ENCODE peak calls at places on chromosomes 16 and 17, in nine cellular contexts. R, M, E, Q, N, P, W, S and J are unnamed samples.

GRCh38 chr16:48317614-48318013 is 67.6 kb downstream of the SIAH1 start:
- DNase-seq in M (no peak), S (peak; percentile 17), P (no peak), E (peak; percentile 87), Q (no peak), N (no peak), W (peak; percentile 75), R (no peak), J (no peak)

GRCh38 chr16:80899804-80900592 is 95.6 kb upstream of the CDYL2 start:
- DNase-seq in Q (peak; percentile 41), R (no peak), N (peak; percentile 82), P (peak; percentile 84), M (no peak), E (peak; percentile 93), S (peak; percentile 48), W (peak; percentile 94), J (peak; percentile 42)

GRCh38 chr16:56667581-56668571 is at the start of gene MT1G:
- DNase-seq in N (no peak), R (no peak), E (no peak), Q (no peak), M (no peak), S (no peak), W (no peak), P (peak; percentile 80), J (peak; percentile 29)

GRCh38 chr17:68432086-68432864 is 25.0 kb downstream of the WIPI1 start:
- DNase-seq in W (no peak), N (no peak), S (no peak), R (no peak), Q (no peak), M (no peak), E (no peak), P (no peak), J (no peak)

GRCh38 chr17:6666077-6666521 is 14.5 kb downstream of the C17orf100 start:
- DNase-seq in N (no peak), W (peak; percentile 81), P (peak; percentile 89), R (peak; percentile 61), Q (peak; percentile 58), E (peak; percentile 68), S (peak; percentile 72), M (peak; percentile 75), J (peak; percentile 56)

GRCh38 chr16:391885-392335 is 5.1 kb upstream of the NME4 start:
- DNase-seq in R (peak; percentile 65), Q (no peak), N (no peak), W (peak; percentile 92), E (peak; percentile 73), S (peak; percentile 71), M (peak; percentile 86), P (no peak), J (peak; percentile 85)

GRCh38 chr16:71846443-71846842 is 667 bp downstream of the ATXN1L start:
- DNase-seq in N (no peak), M (no peak), R (peak; percentile 30), P (peak; percentile 66), S (peak; percentile 11), Q (no peak), E (peak; percentile 2), W (peak; percentile 21), J (no peak)

GRCh38 chr16:58464047-58464915 is 35.7 kb upstream of the NDRG4 start:
- DNase-seq in N (no peak), S (peak; percentile 53), E (no peak), R (no peak), Q (no peak), M (peak; percentile 45), P (no peak), W (no peak), J (peak; percentile 37)

GRCh38 chr16:1379054-1379862 is 27.5 kb downstream of the GNPTG start:
- DNase-seq in M (peak; percentile 71), W (peak; percentile 74), N (peak; percentile 85), R (peak; percentile 73), E (peak; percentile 68), P (peak; percentile 86), S (peak; percentile 77), Q (peak; percentile 60), J (peak; percentile 86)

GRCh38 chr17:41429667-41430066 is 5.3 kb upstream of the KRT37 start:
- DNase-seq in W (no peak), Q (no peak), M (no peak), P (no peak), R (no peak), N (no peak), S (no peak), E (no peak), J (no peak)

GRCh38 chr16:27486760-27487159 is 63.0 kb downstream of the GTF3C1 start:
- DNase-seq in M (no peak), Q (no peak), N (no peak), R (no peak), W (no peak), E (no peak), P (no peak), S (no peak), J (no peak)

GRCh38 chr16:10868562-10869469 is 8.2 kb upstream of the CIITA start:
- DNase-seq in S (no peak), N (no peak), W (no peak), P (peak; percentile 71), R (peak; percentile 94), E (no peak), Q (no peak), M (no peak), J (no peak)

DNA sequence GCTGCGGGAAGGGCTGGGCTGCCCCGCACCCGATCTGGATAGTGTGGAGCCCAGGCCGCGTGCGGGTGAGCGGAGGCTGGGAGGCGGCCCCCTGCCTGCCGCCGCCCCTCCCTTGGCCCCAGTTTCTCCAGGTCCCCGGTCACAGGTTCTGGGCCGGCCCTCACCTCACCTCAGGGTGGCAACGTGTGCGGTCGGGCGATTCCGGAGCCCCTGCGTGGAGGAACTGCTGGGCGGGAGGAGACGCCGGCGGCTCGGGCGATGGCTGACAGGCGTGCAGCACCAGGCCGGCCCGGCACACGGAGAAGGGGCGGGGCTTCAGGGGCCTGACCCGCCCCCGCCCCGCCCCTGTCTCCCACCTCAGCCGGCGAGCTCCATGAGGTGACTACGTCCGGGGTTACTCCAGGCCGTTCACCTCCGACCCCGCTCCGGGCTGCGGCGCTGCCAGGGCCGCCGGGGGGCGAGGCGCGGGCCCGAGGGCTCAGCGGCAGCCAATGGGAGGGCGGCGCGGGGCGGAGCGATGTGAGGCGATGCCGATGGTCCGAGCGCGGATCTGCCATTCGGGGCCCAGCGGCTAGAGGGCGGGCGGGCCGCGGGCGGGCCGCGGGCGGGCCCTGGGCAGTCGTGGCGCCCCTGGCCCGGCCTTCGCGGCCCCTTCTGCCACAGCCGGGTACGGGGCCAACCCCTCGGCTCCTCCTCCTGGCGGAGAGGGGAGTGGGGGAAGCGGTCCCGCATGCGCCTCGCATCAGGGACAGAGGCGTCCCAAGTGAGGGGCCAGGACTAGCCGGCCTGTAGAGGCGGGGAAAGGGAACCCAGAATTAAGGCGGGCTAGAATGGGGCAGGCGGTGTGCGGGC is 16.7 kb upstream of the C17orf78 start:
- DNase-seq in M (peak; percentile 99), R (peak; percentile 96), N (peak; percentile 79), Q (peak; percentile 85), S (peak; percentile 100), E (peak; percentile 81), W (peak; percentile 92), P (peak; percentile 96), J (peak; percentile 96)
- TF ChIP-seq CTCF in M (peak; percentile 38), R (peak; percentile 42), N (no peak), Q (no peak), S (peak; percentile 97), E (no peak), W (no peak), P (no peak), J (no peak)

GRCh38 chr16:84340305-84341040 is 27.9 kb upstream of the ATP2C2 start:
- DNase-seq in S (peak; percentile 70), E (no peak), Q (peak; percentile 44), W (peak; percentile 7), N (no peak), M (no peak), R (no peak), P (no peak), J (no peak)
- TF ChIP-seq CTCF in S (no peak), E (no peak), Q (no peak), W (no peak), N (no peak), M (no peak), R (no peak), P (peak; percentile 18), J (no peak)

GRCh38 chr17:82007495-82008257 is 15.0 kb downstream of the CENPX start:
- DNase-seq in W (no peak), M (no peak), E (no peak), R (no peak), S (no peak), P (no peak), Q (no peak), N (no peak), J (no peak)
- TF ChIP-seq CTCF in W (no peak), M (no peak), E (peak; percentile 62), R (no peak), S (no peak), P (no peak), Q (no peak), N (peak; percentile 22), J (no peak)

GRCh38 chr16:61146429-61146828 is 889.8 kb downstream of the CDH8 start:
- DNase-seq in S (no peak), P (no peak), R (peak; percentile 67), M (no peak), N (no peak), E (no peak), W (no peak), Q (no peak), J (no peak)

GRCh38 chr16:61150351-61150750 is 885.9 kb downstream of the CDH8 start:
- DNase-seq in S (no peak), N (no peak), M (no peak), W (no peak), R (no peak), P (no peak), E (no peak), Q (no peak), J (no peak)

GRCh38 chr16:61149709-61150108 is 886.5 kb downstream of the CDH8 start:
- DNase-seq in R (no peak), M (no peak), S (no peak), P (no peak), E (no peak), W (no peak), Q (no peak), N (no peak), J (no peak)

DNA sequence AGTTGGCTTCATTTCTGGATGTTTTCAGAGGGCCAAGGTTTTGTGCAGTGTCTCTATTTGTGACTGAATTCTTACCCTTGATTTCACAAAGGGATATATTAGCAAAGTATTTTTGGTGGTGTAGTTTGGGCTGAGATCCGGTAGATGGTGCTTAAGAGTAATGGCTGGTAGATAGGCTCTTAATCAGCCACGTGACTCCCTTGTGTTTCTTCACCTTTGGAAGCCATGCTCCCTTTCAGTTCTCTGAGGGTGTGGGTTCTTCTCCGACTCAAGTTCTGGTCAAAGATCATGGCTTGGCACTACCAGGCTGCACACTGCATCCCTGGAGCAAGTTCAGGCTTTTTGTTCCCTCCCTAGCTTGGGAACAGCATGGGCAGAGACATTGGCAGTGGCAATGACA is 887.3 kb downstream of the CDH8 start:
- DNase-seq in E (no peak), N (no peak), Q (no peak), W (no peak), P (no peak), R (peak; percentile 60), M (no peak), S (no peak), J (no peak)
- TF ChIP-seq CTCF in E (no peak), N (no peak), Q (no peak), W (no peak), P (no peak), R (peak; percentile 79), M (no peak), S (no peak), J (peak; percentile 35)